ENCODE peak calls at places on chromosomes 7 and 10, in four cellular contexts. L is MM.1S, H is upper lobe of right lung, N is transverse colon. O is an unnamed sample.

GRCh38 chr7:104552102-104552501 is 223.7 kb downstream of the LHFPL3 start:
- DNase-seq in L (peak; percentile 65), H (no peak), N (peak; percentile 32), O (no peak)

GRCh38 chr10:22340362-22341189 is 4.7 kb upstream of the SPAG6 start:
- DNase-seq in L (peak; percentile 88), H (peak; percentile 85), N (peak; percentile 65), O (peak; percentile 82)

GRCh38 chr10:45418859-45419672 is 45.0 kb downstream of the ALOX5 start:
- DNase-seq in L (peak; percentile 83), H (peak; percentile 83), N (peak; percentile 72), O (peak; percentile 85)

GRCh38 chr7:138898255-138898654 is 82.9 kb downstream of the KIAA1549 start:
- DNase-seq in L (peak; percentile 41), H (no peak), N (no peak), O (no peak)

GRCh38 chr10:28263136-28263857 is 39.6 kb downstream of the MPP7 start:
- DNase-seq in L (no peak), H (peak; percentile 70), N (peak; percentile 21), O (no peak)

GRCh38 chr7:41238851-41239331 is 464.0 kb downstream of the INHBA start:
- DNase-seq in L (no peak), H (no peak), N (no peak), O (no peak)

GRCh38 chr7:94975316-94975715 is 67.9 kb downstream of the PPP1R9A start:
- DNase-seq in L (no peak), H (no peak), N (no peak), O (no peak)

GRCh38 chr10:48416584-48417232 is 110.2 kb downstream of the MAPK8 start:
- DNase-seq in L (no peak), H (no peak), N (no peak), O (no peak)

GRCh38 chr7:90938371-90938770 is 325.9 kb upstream of the FZD1 start:
- DNase-seq in L (no peak), H (no peak), N (no peak), O (peak; percentile 28)

GRCh38 chr10:26567349-26567721 is 129.2 kb downstream of the APBB1IP start:
- DNase-seq in L (no peak), H (no peak), N (no peak), O (no peak)

GRCh38 chr7:63012633-63013183 is 985.9 kb upstream of the ZNF722 start:
- DNase-seq in L (no peak), H (no peak), N (no peak), O (no peak)

GRCh38 chr7:54864718-54865117 is 105.7 kb upstream of the SEC61G start:
- DNase-seq in L (no peak), H (no peak), N (no peak), O (no peak)

GRCh38 chr10:120212275-120212674 is 244.8 kb upstream of the PLPP4 start:
- DNase-seq in L (no peak), H (no peak), N (no peak), O (no peak)

GRCh38 chr10:100506596-100507356 is 12.9 kb downstream of the SEC31B start:
- DNase-seq in L (no peak), H (no peak), N (no peak), O (no peak)

GRCh38 chr7:154844955-154845354 is 158.0 kb downstream of the PAXIP1 start:
- DNase-seq in L (no peak), H (no peak), N (no peak), O (no peak)

GRCh38 chr10:132840698-132841097 is 54.8 kb upstream of the NKX6-2 start:
- DNase-seq in L (no peak), H (no peak), N (no peak), O (no peak)

DNA sequence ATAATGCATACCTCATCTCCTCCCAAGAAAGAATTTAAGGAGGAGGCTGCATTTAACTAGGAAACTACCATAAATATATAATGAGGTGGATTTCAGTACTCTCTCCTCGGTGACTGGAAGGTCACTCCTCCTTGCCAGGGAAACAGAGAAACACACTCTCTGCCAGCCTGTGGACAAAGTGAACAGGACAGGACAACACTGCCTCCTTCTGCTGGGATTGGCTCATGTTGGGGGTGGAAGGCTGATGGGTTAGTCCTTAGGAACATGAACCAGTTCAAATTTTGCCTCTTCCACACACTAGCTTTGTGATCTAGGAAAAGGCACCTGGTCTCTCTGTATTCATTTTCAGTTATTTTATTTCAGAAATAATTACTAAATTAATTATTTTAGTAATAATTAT is 50.6 kb upstream of the STEAP4 start:
- DNase-seq in L (no peak), H (no peak), N (no peak), O (no peak)
- TF ChIP-seq CTCF in L (no peak), H (peak; percentile 52), N (no peak), O (peak; percentile 15)

DNA sequence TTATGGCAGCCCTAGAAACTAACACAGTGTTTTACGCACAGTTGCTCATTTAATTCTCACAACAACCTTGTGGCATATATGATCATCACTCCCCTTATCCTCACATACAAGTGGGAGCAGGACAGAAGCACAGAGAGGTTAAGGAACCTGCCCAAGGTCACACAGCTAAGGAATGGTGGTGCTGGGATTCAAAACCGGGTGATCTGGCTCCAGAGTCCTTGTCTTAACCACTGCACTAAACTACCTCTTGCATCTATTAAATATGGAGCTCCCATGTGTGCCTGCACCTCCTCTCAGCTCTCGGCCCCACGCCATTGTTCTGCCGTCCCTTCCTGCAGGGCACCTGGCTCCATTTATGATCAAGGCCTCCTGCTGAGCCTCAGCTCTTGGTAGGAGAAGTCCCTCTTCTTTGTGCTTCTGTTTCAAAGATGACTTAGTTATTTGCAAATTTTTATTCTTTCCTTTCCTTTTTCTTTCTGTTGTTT is 99.8 kb upstream of the PDGFA start:
- DNase-seq in L (no peak), H (peak; percentile 33), N (no peak), O (no peak)
- H3K4me3 ChIP-seq in L (no peak overlapping the region), H (no peak overlapping the region), N (no peak overlapping the region), O (no peak overlapping the region)

DNA sequence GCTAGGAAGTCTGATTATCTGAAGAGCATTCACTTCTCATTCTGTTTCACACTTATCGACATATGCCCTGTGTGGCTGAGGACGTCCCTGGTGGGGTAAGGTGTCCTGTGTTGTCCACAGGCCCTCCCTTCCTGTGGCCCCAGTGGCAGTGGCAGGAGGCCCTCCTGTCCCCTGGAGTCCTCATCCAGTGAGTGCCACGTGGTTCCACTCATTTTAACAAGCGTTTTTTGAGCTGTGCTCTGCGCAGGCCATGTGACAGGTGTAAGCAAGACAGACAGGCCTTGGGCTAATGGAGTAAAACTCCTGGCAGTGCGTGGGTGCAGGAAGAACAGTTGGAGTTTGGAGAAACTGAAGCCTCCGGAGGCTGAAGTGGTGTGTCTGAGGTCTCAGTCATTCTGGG is 39.3 kb upstream of the PPIF start:
- DNase-seq in L (no peak), H (no peak), N (no peak), O (no peak)
- H3K36me3 ChIP-seq in L (no peaks in the 10 kb centered on the region), H (peaks cover 91% of the 10 kb centered on the region), N (no peaks in the 10 kb centered on the region), O (peaks cover 58% of the 10 kb centered on the region)

GRCh38 chr10:15715619-15716227 is 4.0 kb downstream of the ITGA8 start:
- DNase-seq in L (no peak), H (no peak), N (no peak), O (no peak)
- TF ChIP-seq CTCF in L (peak; percentile 37), H (peak; percentile 55), N (peak; percentile 35), O (peak; percentile 18)

DNA sequence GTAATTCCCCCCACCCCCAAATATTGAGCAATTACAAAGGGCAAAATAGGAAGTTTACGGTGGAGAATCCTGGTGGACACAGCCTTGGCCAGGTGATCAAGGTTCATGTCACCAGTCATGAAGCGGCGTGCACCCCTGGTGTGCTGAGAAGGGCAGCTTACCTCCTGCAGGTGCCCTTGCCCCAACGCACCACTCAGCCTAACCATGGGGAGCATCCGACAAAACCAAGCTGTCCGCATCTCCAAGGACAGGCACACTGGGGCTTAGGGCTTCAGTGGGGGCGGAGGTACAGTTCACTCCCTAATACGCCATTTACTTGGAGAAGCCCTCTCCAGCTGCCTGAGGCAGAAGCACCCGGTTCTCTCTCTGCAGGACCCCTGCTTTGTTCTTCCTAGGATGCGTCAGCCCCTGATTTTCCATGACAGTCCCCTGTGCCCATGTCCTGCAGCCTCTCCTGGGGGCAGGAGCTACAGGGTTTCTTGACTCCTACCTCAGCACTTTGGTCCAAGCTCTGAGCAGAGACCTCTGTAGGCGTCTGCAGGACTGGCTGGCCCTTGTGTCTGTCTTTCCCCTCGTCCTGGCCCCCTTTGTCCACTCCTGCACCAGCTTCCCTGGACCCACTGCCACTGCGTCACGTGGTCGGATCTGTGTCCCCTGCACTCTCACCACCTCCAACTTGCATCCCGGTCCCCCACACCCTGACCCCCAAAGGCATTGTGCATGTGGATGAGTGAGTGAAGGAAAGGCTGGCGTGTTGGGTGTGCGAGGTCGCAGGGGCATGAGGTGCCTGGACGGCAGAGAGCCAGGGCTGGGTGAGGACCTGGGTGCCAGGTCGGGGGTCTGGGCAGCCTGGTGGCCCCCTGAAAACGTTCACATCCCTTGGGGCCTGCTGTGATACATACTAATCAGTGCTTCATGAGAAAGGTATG is 113.7 kb downstream of the LHPP start:
- DNase-seq in L (no peak), H (peak; percentile 40), N (no peak), O (no peak)
- H3K4me3 ChIP-seq in L (no peak overlapping the region), H (no peak overlapping the region), N (no peak overlapping the region), O (no peak overlapping the region)

DNA sequence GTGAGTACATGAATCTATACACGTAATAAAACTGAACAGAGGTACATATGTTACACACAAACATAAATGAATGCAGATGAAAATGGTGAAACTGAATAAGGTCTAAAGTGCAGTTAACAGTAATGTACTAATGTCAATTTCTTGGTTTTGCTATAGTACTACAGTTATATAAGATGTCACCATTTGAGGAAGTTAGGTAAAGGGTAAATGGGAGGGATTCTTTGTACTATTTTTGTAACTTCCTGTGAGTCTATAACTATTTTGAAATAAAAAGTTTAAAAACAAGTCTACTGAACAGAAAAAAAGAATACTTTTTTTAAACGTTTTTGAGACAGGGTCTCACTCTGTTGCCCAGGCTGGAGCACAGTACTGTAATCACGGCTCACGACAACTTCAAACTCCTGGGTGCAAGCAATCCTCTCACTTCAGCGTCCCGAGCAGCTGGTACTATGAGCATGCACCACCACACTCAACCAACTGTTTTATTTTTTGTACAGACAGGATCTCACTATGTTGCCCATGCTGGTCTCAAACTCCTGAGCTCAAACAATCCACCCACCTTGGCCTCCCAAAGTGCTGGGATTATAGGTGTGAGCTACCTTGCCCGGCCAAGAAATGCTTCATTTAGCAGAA is 71.5 kb downstream of the WAPL start:
- DNase-seq in L (no peak), H (no peak), N (no peak), O (peak; percentile 12)
- H3K36me3 ChIP-seq in L (peaks cover 11% of the 10 kb centered on the region), H (peaks cover 79% of the 10 kb centered on the region), N (no peaks in the 10 kb centered on the region), O (peaks cover 12% of the 10 kb centered on the region)

GRCh38 chr10:5666324-5667220 is at the start of gene ASB13:
- DNase-seq in L (peak; percentile 52), H (peak; percentile 89), N (peak; percentile 80), O (peak; percentile 32)
- TF ChIP-seq CTCF in L (peak; percentile 11), H (peak; percentile 10), N (no peak), O (no peak)

O was measured in GM06990.